ENCODE peak calls at places on chromosomes 11 and 22, in four cellular contexts. H is K562, A is HepG2, B is IMR-90. V is an unnamed sample.

GRCh38 chr22:23237201-23237798 is 57.0 kb downstream of the BCR start:
- DNase-seq in A (no peak), B (peak; percentile 66), H (peak; percentile 91), V (no peak)

GRCh38 chr22:30325724-30326703 is 727 bp downstream of the TBC1D10A start:
- DNase-seq in A (no peak), B (no peak), H (peak; percentile 82), V (no peak)

GRCh38 chr11:93685196-93685595 is 23.7 kb downstream of the CEP295 start:
- DNase-seq in A (no peak), B (no peak), H (no peak), V (no peak)

GRCh38 chr11:47995318-47995717 is 15.0 kb downstream of the PTPRJ start:
- DNase-seq in H (no peak), A (peak; percentile 74), B (no peak), V (no peak)

GRCh38 chr11:19920982-19921381 is 208.3 kb downstream of the NAV2 start:
- DNase-seq in A (no peak), H (no peak), B (no peak), V (no peak)

GRCh38 chr11:110295487-110296225 is 758 bp downstream of the RDX start:
- DNase-seq in B (peak; percentile 40), H (peak; percentile 39), A (no peak), V (peak; percentile 21)

GRCh38 chr11:55852141-55852540 is 13.6 kb downstream of the OR5D16 start:
- DNase-seq in H (no peak), B (no peak), A (no peak), V (no peak)

GRCh38 chr22:31586137-31586920 is 75.7 kb downstream of the PISD start:
- DNase-seq in B (peak; percentile 87), H (no peak), A (peak; percentile 84), V (no peak)

GRCh38 chr11:59255281-59255680 is 42.6 kb upstream of the MPEG1 start:
- DNase-seq in B (no peak), H (no peak), A (no peak), V (no peak)

GRCh38 chr11:111795333-111795985 is 29.3 kb upstream of the PPP2R1B start:
- DNase-seq in B (peak; percentile 82), H (no peak), A (peak; percentile 60), V (no peak)

GRCh38 chr11:68314203-68314885 is 2.0 kb downstream of the LRP5 start:
- DNase-seq in A (no peak), H (peak; percentile 40), B (no peak), V (no peak)

GRCh38 chr11:131808466-131808865 is 438.1 kb downstream of the NTM start:
- DNase-seq in A (no peak), B (no peak), H (no peak), V (no peak)

GRCh38 chr22:41919357-41920224 is 4.7 kb upstream of the SHISA8 start:
- DNase-seq in A (no peak), H (peak; percentile 68), B (peak; percentile 11), V (peak; percentile 71)

GRCh38 chr22:41732096-41732772 is 32.9 kb downstream of the MEI1 start:
- DNase-seq in B (no peak), A (no peak), H (no peak), V (no peak)

GRCh38 chr11:114273890-114274635 is 22.1 kb upstream of the NNMT start:
- DNase-seq in A (no peak), H (no peak), B (no peak), V (no peak)
- H2AFZ ChIP-seq in A (no peak overlapping the region), H (no peak overlapping the region), B (no peak overlapping the region), V (no peak overlapping the region)

GRCh38 chr11:69841170-69841858 is 22.1 kb upstream of the FGF3 start:
- DNase-seq in B (no peak), H (no peak), A (no peak), V (no peak)

GRCh38 chr11:69841859-69842698 is 22.9 kb upstream of the FGF3 start:
- DNase-seq in H (peak; percentile 60), A (no peak), B (peak; percentile 13), V (no peak)

GRCh38 chr11:69840371-69841169 is 21.4 kb upstream of the FGF3 start:
- DNase-seq in H (no peak), B (no peak), A (no peak), V (no peak)

GRCh38 chr11:69837791-69838190 is 18.6 kb upstream of the FGF3 start:
- DNase-seq in B (no peak), H (no peak), A (no peak), V (no peak)

GRCh38 chr11:69839516-69839915 is 20.3 kb upstream of the FGF3 start:
- DNase-seq in B (no peak), H (no peak), A (no peak), V (no peak)
- TF ChIP-seq BHLHE40 in B (no peak), H (no peak), A (no peak), V (no peak)

DNA sequence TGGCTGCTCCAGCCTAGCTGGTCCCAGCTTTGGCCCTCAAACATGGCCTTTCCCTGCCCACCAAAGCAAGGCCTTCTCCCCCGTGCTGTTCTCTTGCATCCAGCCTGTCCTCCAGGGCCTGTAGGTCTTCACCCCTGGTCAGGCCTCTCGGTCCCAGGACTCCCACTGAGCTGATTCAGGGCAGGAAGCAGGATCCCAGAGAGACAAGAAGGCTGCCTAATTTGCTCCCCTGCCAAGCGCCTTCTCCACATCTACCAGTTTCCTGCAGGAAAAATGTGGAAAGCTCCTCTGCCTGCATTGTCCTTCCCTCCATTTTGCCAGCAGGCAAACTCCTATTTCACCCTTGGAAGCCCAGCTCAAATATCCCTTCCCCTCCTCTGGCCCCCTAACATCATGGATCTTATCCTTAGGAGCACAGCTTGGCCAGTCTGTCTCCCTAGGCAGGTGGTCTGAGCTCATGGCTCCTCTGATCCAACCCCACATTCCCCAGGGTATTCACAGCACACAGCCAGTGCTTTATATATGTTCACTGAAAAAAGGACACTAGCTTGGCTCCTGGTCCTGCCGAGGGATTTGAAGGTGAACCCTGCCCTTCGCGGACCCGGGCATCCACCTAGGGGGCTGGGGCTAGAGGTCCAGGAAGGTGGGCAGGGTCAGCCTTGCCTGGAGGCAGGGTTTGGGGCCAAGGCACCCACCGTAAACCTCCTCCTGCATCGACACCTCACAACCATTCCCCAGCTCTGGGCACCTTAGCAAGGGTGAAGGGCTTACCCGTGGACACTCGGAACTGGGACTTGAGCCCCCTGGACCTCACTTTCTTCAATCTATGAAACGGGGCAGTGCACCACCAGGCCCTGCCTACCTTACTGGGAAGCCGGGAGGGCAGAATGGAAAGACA is 968 bp downstream of the RHBDD3 start:
- DNase-seq in H (no peak), A (no peak), B (peak; percentile 11), V (no peak)
- H2AFZ ChIP-seq in H (peak overlapping the region; percentile 100), A (no peak overlapping the region), B (peak overlapping the region; percentile 100), V (peak overlapping the region; percentile 100)

DNA sequence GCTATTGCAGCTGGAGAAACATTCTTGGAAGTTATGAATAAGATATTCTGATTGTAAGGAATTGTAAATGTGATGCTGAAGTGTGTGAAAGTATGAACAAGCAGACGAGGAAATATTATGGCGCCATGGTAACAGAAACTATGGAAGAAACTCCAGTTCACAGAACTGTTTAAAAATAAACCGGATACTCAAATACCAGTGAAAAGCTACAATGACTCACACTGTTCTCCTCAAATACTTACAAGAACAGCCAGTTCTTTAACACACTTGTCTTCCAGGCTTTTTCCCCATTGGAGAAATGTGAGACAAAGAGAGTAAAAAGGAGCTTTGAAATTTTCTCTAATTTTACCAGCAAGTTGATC is 76.7 kb upstream of the ARFGAP3 start:
- DNase-seq in H (no peak), B (peak; percentile 97), A (peak; percentile 33), V (no peak)
- TF ChIP-seq BHLHE40 in H (no peak), B (peak; percentile 19), A (no peak), V (no peak)

DNA sequence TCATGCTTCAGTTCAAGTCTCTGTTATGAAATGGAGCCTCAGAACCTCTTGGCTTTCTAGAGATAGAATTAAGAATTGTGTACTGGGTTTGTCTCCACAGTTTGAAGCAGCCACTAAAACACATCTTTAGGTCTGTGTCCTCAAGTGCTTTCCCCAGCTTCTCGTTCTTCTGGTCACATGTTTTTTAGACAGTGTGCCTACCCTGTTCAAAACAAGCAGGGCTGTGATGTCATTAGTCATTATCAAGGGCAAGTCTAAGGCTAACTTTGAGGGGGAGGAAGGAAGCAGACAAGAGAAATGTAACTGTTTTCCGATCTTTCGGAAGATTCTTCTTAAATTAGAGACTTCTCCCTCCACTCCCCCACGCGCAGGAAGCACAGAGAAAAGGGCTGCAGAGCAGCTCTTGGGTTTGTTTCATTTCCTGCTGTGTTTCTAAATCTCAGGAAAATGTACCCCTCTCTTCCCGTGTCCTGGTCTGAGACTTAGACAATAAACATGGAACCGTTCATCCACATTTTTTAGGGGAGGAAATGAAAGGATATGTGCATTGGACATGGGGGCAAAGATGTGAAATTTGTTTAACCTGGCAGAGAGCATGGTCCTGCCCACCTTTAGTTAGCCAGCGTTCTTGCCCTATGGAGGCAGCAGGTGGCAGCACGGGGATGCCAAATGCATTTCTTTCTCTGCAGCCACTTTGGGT is 3.1 kb downstream of the AKIP1 start:
- DNase-seq in B (peak; percentile 39), A (peak; percentile 37), H (peak; percentile 32), V (no peak)
- H2AFZ ChIP-seq in B (no peak overlapping the region), A (no peak overlapping the region), H (peak overlapping the region; percentile 62), V (peak overlapping the region; percentile 82)

GRCh38 chr11:100777118-100777517 is 90.0 kb downstream of the ARHGAP42 start:
- DNase-seq in A (peak; percentile 65), B (no peak), H (no peak), V (no peak)

GRCh38 chr11:100777736-100778135 is 90.6 kb downstream of the ARHGAP42 start:
- DNase-seq in B (no peak), A (no peak), H (no peak), V (no peak)

GRCh38 chr11:100778386-100778785 is 91.3 kb downstream of the ARHGAP42 start:
- DNase-seq in A (no peak), H (no peak), B (no peak), V (no peak)

GRCh38 chr11:100774859-100775258 is 87.8 kb downstream of the ARHGAP42 start:
- DNase-seq in A (peak; percentile 43), H (no peak), B (no peak), V (no peak)

GRCh38 chr11:100776212-100776896 is 89.3 kb downstream of the ARHGAP42 start:
- DNase-seq in B (peak; percentile 4), H (no peak), A (peak; percentile 74), V (no peak)
- TF ChIP-seq BHLHE40 in B (no peak), H (no peak), A (no peak), V (no peak)

GRCh38 chr11:46337626-46338345 is 9.5 kb upstream of the DGKZ start:
- DNase-seq in H (peak; percentile 27), B (no peak), A (no peak), V (no peak)

GRCh38 chr11:46339816-46340215 is 7.4 kb upstream of the DGKZ start:
- DNase-seq in H (no peak), A (no peak), B (no peak), V (no peak)

GRCh38 chr11:46336781-46337180 is 10.5 kb upstream of the DGKZ start:
- DNase-seq in H (peak; percentile 69), B (no peak), A (no peak), V (no peak)

GRCh38 chr11:46338988-46339666 is 8.1 kb upstream of the DGKZ start:
- DNase-seq in A (no peak), B (no peak), H (no peak), V (no peak)

DNA sequence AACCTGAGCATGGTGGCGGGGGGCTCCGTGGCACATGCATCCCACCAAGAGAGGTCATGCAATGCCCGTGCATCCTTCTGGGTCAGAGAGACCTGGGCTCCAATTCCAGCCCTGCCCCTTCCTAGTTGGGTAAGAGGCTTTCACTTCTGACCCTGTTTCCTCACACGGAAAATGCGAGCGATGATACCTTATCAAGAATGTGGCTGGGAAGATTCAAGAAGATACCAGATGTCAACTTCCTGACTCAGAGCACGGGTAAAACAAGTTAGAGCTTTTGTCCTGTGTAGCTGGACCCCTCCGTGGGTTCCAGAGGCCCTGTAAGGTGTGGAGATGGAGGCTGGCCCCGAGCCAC is 8.7 kb upstream of the DGKZ start:
- DNase-seq in H (no peak), A (no peak), B (peak; percentile 26), V (no peak)
- H2AFZ ChIP-seq in H (no peak overlapping the region), A (no peak overlapping the region), B (peak overlapping the region; percentile 86), V (no peak overlapping the region)

GRCh38 chr11:80899381-80899780 is 1458.6 kb upstream of the TENM4 start:
- DNase-seq in A (no peak), H (no peak), B (no peak), V (no peak)
- TF ChIP-seq BHLHE40 in A (no peak), H (no peak), B (no peak), V (no peak)